ENCODE peak calls at places on chromosomes 4 and X, in ten cellular contexts. One of them, this sample, is unnamed. For H3K36me3, the result is how much of the 10 kb centered on the place peaks cover.

GRCh38 chrX:134603806-134604700 is 54.2 kb downstream of the PLAC1 start:
- DNase-seq in heart right ventricle: no peak
- DNase-seq in thoracic aorta: no peak
- DNase-seq in testis: no peak
- DNase-seq in mammary epithelial cell: peak
- DNase-seq in BJ: peak
- DNase-seq in spleen: no peak
- DNase-seq in stomach: no peak
- DNase-seq in tibial artery: no peak
- DNase-seq in keratinocyte: peak
- DNase-seq in this sample: no peak

GRCh38 chrX:15988661-15989603 is 134.3 kb upstream of the AP1S2 start:
- DNase-seq in heart right ventricle: peak
- DNase-seq in thoracic aorta: no peak
- DNase-seq in testis: no peak
- DNase-seq in mammary epithelial cell: peak
- DNase-seq in BJ: peak
- DNase-seq in spleen: no peak
- DNase-seq in stomach: no peak
- DNase-seq in tibial artery: no peak
- DNase-seq in keratinocyte: no peak
- DNase-seq in this sample: no peak

GRCh38 chr4:186736466-186736865 is 12.8 kb upstream of the FAT1 start:
- DNase-seq in heart right ventricle: no peak
- DNase-seq in thoracic aorta: no peak
- DNase-seq in testis: no peak
- DNase-seq in mammary epithelial cell: peak
- DNase-seq in BJ: no peak
- DNase-seq in spleen: no peak
- DNase-seq in stomach: no peak
- DNase-seq in tibial artery: no peak
- DNase-seq in keratinocyte: no peak
- DNase-seq in this sample: no peak

GRCh38 chrX:48920713-48921104 is 1.9 kb upstream of the PIM2 start:
- DNase-seq in heart right ventricle: no peak
- DNase-seq in thoracic aorta: no peak
- DNase-seq in testis: no peak
- DNase-seq in mammary epithelial cell: no peak
- DNase-seq in BJ: no peak
- DNase-seq in spleen: no peak
- DNase-seq in stomach: no peak
- DNase-seq in tibial artery: no peak
- DNase-seq in keratinocyte: no peak
- DNase-seq in this sample: no peak

GRCh38 chr4:23245196-23245595 is 552.5 kb downstream of the GBA3 start:
- DNase-seq in heart right ventricle: no peak
- DNase-seq in thoracic aorta: no peak
- DNase-seq in testis: no peak
- DNase-seq in mammary epithelial cell: no peak
- DNase-seq in BJ: no peak
- DNase-seq in spleen: no peak
- DNase-seq in stomach: no peak
- DNase-seq in tibial artery: no peak
- DNase-seq in keratinocyte: no peak
- DNase-seq in this sample: no peak

GRCh38 chr4:71338846-71339593 is at the start of gene SLC4A4:
- DNase-seq in heart right ventricle: no peak
- DNase-seq in thoracic aorta: no peak
- DNase-seq in testis: no peak
- DNase-seq in mammary epithelial cell: peak
- DNase-seq in BJ: peak
- DNase-seq in spleen: no peak
- DNase-seq in stomach: no peak
- DNase-seq in tibial artery: no peak
- DNase-seq in keratinocyte: no peak
- DNase-seq in this sample: no peak

GRCh38 chrX:43885617-43886016 is 3.4 kb upstream of the MAOB start:
- DNase-seq in heart right ventricle: no peak
- DNase-seq in thoracic aorta: no peak
- DNase-seq in testis: no peak
- DNase-seq in mammary epithelial cell: no peak
- DNase-seq in BJ: no peak
- DNase-seq in spleen: no peak
- DNase-seq in stomach: no peak
- DNase-seq in tibial artery: no peak
- DNase-seq in keratinocyte: no peak
- DNase-seq in this sample: no peak

GRCh38 chrX:38102875-38103274 is 96.5 kb downstream of the SYTL5 start:
- DNase-seq in heart right ventricle: no peak
- DNase-seq in thoracic aorta: no peak
- DNase-seq in testis: no peak
- DNase-seq in mammary epithelial cell: peak
- DNase-seq in BJ: no peak
- DNase-seq in spleen: no peak
- DNase-seq in stomach: no peak
- DNase-seq in tibial artery: no peak
- DNase-seq in keratinocyte: no peak
- DNase-seq in this sample: no peak

GRCh38 chr4:8277356-8278008 is 7.9 kb downstream of the HTRA3 start:
- DNase-seq in heart right ventricle: no peak
- DNase-seq in thoracic aorta: no peak
- DNase-seq in testis: no peak
- DNase-seq in mammary epithelial cell: no peak
- DNase-seq in BJ: no peak
- DNase-seq in spleen: peak
- DNase-seq in stomach: no peak
- DNase-seq in tibial artery: no peak
- DNase-seq in keratinocyte: no peak
- DNase-seq in this sample: no peak
- H3K36me3 ChIP-seq in heart right ventricle: under half
- H3K36me3 ChIP-seq in thoracic aorta: under half
- H3K36me3 ChIP-seq in testis: under half
- H3K36me3 ChIP-seq in mammary epithelial cell: under half
- H3K36me3 ChIP-seq in BJ: under half
- H3K36me3 ChIP-seq in spleen: under half
- H3K36me3 ChIP-seq in stomach: under half
- H3K36me3 ChIP-seq in tibial artery: under half
- H3K36me3 ChIP-seq in keratinocyte: under half
- H3K36me3 ChIP-seq in this sample: under half

GRCh38 chr4:158781963-158782362 is 13.1 kb downstream of the FNIP2 start:
- DNase-seq in heart right ventricle: no peak
- DNase-seq in thoracic aorta: no peak
- DNase-seq in testis: no peak
- DNase-seq in mammary epithelial cell: no peak
- DNase-seq in BJ: no peak
- DNase-seq in spleen: no peak
- DNase-seq in stomach: no peak
- DNase-seq in tibial artery: no peak
- DNase-seq in keratinocyte: no peak
- DNase-seq in this sample: no peak
- TF ChIP-seq CTCF in heart right ventricle: no peak
- TF ChIP-seq CTCF in thoracic aorta: no peak
- TF ChIP-seq CTCF in testis: no peak
- TF ChIP-seq CTCF in mammary epithelial cell: no peak
- TF ChIP-seq CTCF in BJ: no peak
- TF ChIP-seq CTCF in spleen: no peak
- TF ChIP-seq CTCF in stomach: no peak
- TF ChIP-seq CTCF in tibial artery: no peak
- TF ChIP-seq CTCF in keratinocyte: peak
- TF ChIP-seq CTCF in this sample: no peak

GRCh38 chrX:79366556-79366887 is 612 bp downstream of the ITM2A start:
- DNase-seq in heart right ventricle: no peak
- DNase-seq in thoracic aorta: no peak
- DNase-seq in testis: no peak
- DNase-seq in mammary epithelial cell: no peak
- DNase-seq in BJ: no peak
- DNase-seq in spleen: no peak
- DNase-seq in stomach: no peak
- DNase-seq in tibial artery: no peak
- DNase-seq in keratinocyte: no peak
- DNase-seq in this sample: no peak

GRCh38 chrX:79369871-79370270 is 2.7 kb upstream of the ITM2A start:
- DNase-seq in heart right ventricle: no peak
- DNase-seq in thoracic aorta: no peak
- DNase-seq in testis: no peak
- DNase-seq in mammary epithelial cell: no peak
- DNase-seq in BJ: no peak
- DNase-seq in spleen: no peak
- DNase-seq in stomach: no peak
- DNase-seq in tibial artery: no peak
- DNase-seq in keratinocyte: no peak
- DNase-seq in this sample: no peak

GRCh38 chrX:79365591-79365990 is 1.5 kb downstream of the ITM2A start:
- DNase-seq in heart right ventricle: no peak
- DNase-seq in thoracic aorta: no peak
- DNase-seq in testis: no peak
- DNase-seq in mammary epithelial cell: no peak
- DNase-seq in BJ: no peak
- DNase-seq in spleen: no peak
- DNase-seq in stomach: no peak
- DNase-seq in tibial artery: no peak
- DNase-seq in keratinocyte: no peak
- DNase-seq in this sample: no peak

GRCh38 chrX:79367907-79368306 is 773 bp upstream of the ITM2A start:
- DNase-seq in heart right ventricle: no peak
- DNase-seq in thoracic aorta: no peak
- DNase-seq in testis: no peak
- DNase-seq in mammary epithelial cell: no peak
- DNase-seq in BJ: no peak
- DNase-seq in spleen: no peak
- DNase-seq in stomach: no peak
- DNase-seq in tibial artery: no peak
- DNase-seq in keratinocyte: no peak
- DNase-seq in this sample: no peak

DNA sequence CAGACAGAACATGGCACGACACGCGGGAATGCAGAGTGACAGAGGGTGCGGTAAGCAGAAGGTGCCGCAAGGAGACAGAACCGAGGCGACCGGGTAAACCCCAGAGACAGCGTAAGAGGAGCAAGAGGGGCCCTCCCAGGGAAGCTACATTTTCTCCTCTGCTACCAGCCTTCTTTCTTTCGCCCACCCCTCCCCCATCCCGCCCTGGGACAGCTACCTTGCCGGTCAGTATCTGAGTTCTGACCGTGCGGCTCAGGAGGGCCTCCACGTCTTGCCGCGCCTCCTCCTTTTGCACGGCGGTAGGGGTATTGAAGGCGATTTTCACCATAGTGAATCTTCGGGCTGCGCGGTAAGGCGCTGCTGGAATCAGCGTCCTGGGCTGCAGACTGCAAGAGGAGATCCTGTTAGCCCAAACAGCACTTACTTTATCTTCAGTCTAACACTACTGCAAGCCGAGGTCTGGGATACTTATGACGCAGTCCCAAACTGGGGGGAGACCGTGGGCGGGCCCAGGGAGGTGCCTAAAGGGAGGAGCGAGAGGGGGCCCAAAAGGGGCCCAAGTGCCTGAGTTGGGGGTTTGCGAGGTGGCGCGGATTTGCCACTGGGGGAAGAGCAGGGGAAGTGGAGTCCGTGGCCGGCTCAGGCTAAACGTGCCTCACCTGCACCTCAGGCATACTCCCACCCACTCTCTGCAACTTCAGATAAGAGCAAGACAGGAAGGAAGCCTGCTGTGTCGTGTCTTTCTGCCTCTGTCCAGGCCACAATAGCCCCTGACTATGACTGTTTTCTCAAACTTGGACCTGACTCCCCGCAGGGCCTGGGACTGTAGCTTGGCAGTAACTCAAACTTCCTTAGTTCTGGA is at the start of gene ITM2A:
- DNase-seq in heart right ventricle: peak
- DNase-seq in thoracic aorta: no peak
- DNase-seq in testis: peak
- DNase-seq in mammary epithelial cell: peak
- DNase-seq in BJ: no peak
- DNase-seq in spleen: peak
- DNase-seq in stomach: peak
- DNase-seq in tibial artery: peak
- DNase-seq in keratinocyte: no peak
- DNase-seq in this sample: peak
- H3K4me3 ChIP-seq in heart right ventricle: peak
- H3K4me3 ChIP-seq in thoracic aorta: peak
- H3K4me3 ChIP-seq in testis: peak
- H3K4me3 ChIP-seq in mammary epithelial cell: peak
- H3K4me3 ChIP-seq in BJ: no peak
- H3K4me3 ChIP-seq in spleen: peak
- H3K4me3 ChIP-seq in stomach: peak
- H3K4me3 ChIP-seq in tibial artery: peak
- H3K4me3 ChIP-seq in keratinocyte: peak
- H3K4me3 ChIP-seq in this sample: peak

GRCh38 chr4:86917212-86918039 is 17.4 kb upstream of the AFF1 start:
- DNase-seq in heart right ventricle: no peak
- DNase-seq in thoracic aorta: no peak
- DNase-seq in testis: no peak
- DNase-seq in mammary epithelial cell: no peak
- DNase-seq in BJ: no peak
- DNase-seq in spleen: no peak
- DNase-seq in stomach: no peak
- DNase-seq in tibial artery: no peak
- DNase-seq in keratinocyte: no peak
- DNase-seq in this sample: no peak

GRCh38 chr4:86916392-86916791 is 18.4 kb upstream of the AFF1 start:
- DNase-seq in heart right ventricle: no peak
- DNase-seq in thoracic aorta: no peak
- DNase-seq in testis: no peak
- DNase-seq in mammary epithelial cell: no peak
- DNase-seq in BJ: no peak
- DNase-seq in spleen: no peak
- DNase-seq in stomach: no peak
- DNase-seq in tibial artery: no peak
- DNase-seq in keratinocyte: no peak
- DNase-seq in this sample: no peak

GRCh38 chr4:86921608-86922252 is 13.1 kb upstream of the AFF1 start:
- DNase-seq in heart right ventricle: no peak
- DNase-seq in thoracic aorta: no peak
- DNase-seq in testis: no peak
- DNase-seq in mammary epithelial cell: peak
- DNase-seq in BJ: no peak
- DNase-seq in spleen: no peak
- DNase-seq in stomach: no peak
- DNase-seq in tibial artery: no peak
- DNase-seq in keratinocyte: no peak
- DNase-seq in this sample: no peak

GRCh38 chr4:86919824-86920223 is 15.0 kb upstream of the AFF1 start:
- DNase-seq in heart right ventricle: no peak
- DNase-seq in thoracic aorta: no peak
- DNase-seq in testis: no peak
- DNase-seq in mammary epithelial cell: no peak
- DNase-seq in BJ: no peak
- DNase-seq in spleen: no peak
- DNase-seq in stomach: no peak
- DNase-seq in tibial artery: no peak
- DNase-seq in keratinocyte: no peak
- DNase-seq in this sample: no peak

DNA sequence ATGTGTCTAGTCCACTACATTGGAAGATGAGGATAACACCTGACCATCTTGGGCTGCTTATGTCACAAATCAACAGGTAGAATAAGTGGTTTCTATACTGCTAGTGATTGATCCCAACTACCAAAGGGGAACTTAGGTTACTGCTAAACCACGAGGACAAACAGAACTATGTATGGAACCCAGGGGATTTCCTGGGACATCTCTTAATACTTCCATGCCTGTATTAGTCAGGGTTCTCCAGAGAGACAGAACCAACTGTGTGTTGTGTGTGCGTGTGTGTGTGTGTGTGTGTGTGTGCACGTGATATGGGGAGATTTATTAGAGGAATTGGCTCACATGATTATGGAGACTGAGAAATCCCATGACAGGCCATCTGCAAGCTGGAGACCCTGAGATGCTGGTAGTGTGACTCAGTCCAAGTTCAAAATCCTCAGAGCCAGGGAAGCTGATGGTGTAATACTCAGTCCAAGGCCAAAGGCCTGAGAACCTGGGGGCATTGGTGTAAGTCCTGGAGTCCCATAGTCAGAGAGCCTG is 16.2 kb upstream of the AFF1 start:
- DNase-seq in heart right ventricle: no peak
- DNase-seq in thoracic aorta: no peak
- DNase-seq in testis: no peak
- DNase-seq in mammary epithelial cell: peak
- DNase-seq in BJ: no peak
- DNase-seq in spleen: no peak
- DNase-seq in stomach: no peak
- DNase-seq in tibial artery: no peak
- DNase-seq in keratinocyte: no peak
- DNase-seq in this sample: no peak
- H3K36me3 ChIP-seq in heart right ventricle: under half
- H3K36me3 ChIP-seq in thoracic aorta: under half
- H3K36me3 ChIP-seq in testis: under half
- H3K36me3 ChIP-seq in mammary epithelial cell: under half
- H3K36me3 ChIP-seq in BJ: under half
- H3K36me3 ChIP-seq in spleen: under half
- H3K36me3 ChIP-seq in stomach: under half
- H3K36me3 ChIP-seq in tibial artery: under half
- H3K36me3 ChIP-seq in keratinocyte: under half
- H3K36me3 ChIP-seq in this sample: under half

This sample was measured in thyroid gland.